ENCODE peak calls at places on chromosomes 2 and 18, in ten cellular contexts. M is colonic mucosa; W is hepatocyte; R is AG10803; Z is body of pancreas; P is H7; Y is effector memory CD4-positive, alpha-beta T cell; H is adrenal gland; E is AG09309; S is astrocyte of the spinal cord. U is an unnamed sample.

GRCh38 chr2:96945011-96945410 is 41.4 kb downstream of the FAM178B start:
- DNase-seq in M (no peak), W (no peak), R (no peak), Z (no peak), P (no peak), Y (no peak), H (no peak), E (no peak), S (no peak), U (no peak)

GRCh38 chr18:37578886-37579513 is 13.4 kb upstream of the CELF4 start:
- DNase-seq in M (no peak), W (peak; percentile 61), R (peak; percentile 23), Z (no peak), P (peak; percentile 57), Y (no peak), H (peak; percentile 20), E (no peak), S (peak; percentile 4), U (no peak)

GRCh38 chr2:65688166-65688886 is 255.9 kb upstream of the SPRED2 start:
- DNase-seq in M (no peak), W (no peak), R (no peak), Z (no peak), P (no peak), Y (no peak), H (no peak), E (no peak), S (no peak), U (no peak)

GRCh38 chr2:189127756-189128155 is 51.8 kb downstream of the COL5A2 start:
- DNase-seq in M (no peak), W (no peak), R (no peak), Z (no peak), P (no peak), Y (no peak), H (no peak), E (no peak), S (no peak), U (no peak)

GRCh38 chr2:39228413-39229209 is 15.2 kb downstream of the CDKL4 start:
- DNase-seq in M (no peak), W (no peak), R (peak; percentile 0), Z (no peak), P (peak; percentile 27), Y (no peak), H (no peak), E (no peak), S (no peak), U (no peak)

GRCh38 chr18:74412106-74412880 is 44.8 kb downstream of the DIPK1C start:
- DNase-seq in M (no peak), W (no peak), R (no peak), Z (no peak), P (peak; percentile 50), Y (no peak), H (no peak), E (no peak), S (no peak), U (no peak)

GRCh38 chr18:5430131-5430530 is 113.7 kb downstream of the EPB41L3 start:
- DNase-seq in M (no peak), W (no peak), R (no peak), Z (no peak), P (no peak), Y (no peak), H (no peak), E (no peak), S (no peak), U (no peak)

GRCh38 chr2:59076079-59076619 is 835.0 kb upstream of the FANCL start:
- DNase-seq in M (no peak), W (no peak), R (no peak), Z (no peak), P (no peak), Y (no peak), H (no peak), E (no peak), S (no peak), U (no peak)

GRCh38 chr2:199977984-199978415 is 22.6 kb downstream of the MAIP1 start:
- DNase-seq in M (peak; percentile 84), W (peak; percentile 69), R (peak; percentile 69), Z (no peak), P (no peak), Y (no peak), H (no peak), E (peak; percentile 44), S (peak; percentile 75), U (peak; percentile 79)

GRCh38 chr2:147331790-147332419 is 512.9 kb upstream of the ACVR2A start:
- DNase-seq in M (peak; percentile 42), W (peak; percentile 61), R (peak; percentile 24), Z (peak; percentile 17), P (peak; percentile 30), Y (no peak), H (peak; percentile 11), E (no peak), S (peak; percentile 14), U (no peak)

GRCh38 chr2:10215393-10215935 is 87.2 kb upstream of the HPCAL1 start:
- DNase-seq in M (no peak), W (no peak), R (peak; percentile 7), Z (no peak), P (no peak), Y (no peak), H (no peak), E (no peak), S (no peak), U (no peak)

GRCh38 chr18:8212893-8213805 is 396.1 kb upstream of the RAB12 start:
- DNase-seq in M (no peak), W (no peak), R (peak; percentile 20), Z (no peak), P (no peak), Y (no peak), H (no peak), E (peak; percentile 23), S (peak; percentile 91), U (peak; percentile 96)

GRCh38 chr2:200861617-200862016 is 2.8 kb downstream of the CLK1 start:
- DNase-seq in M (no peak), W (no peak), R (no peak), Z (no peak), P (no peak), Y (no peak), H (no peak), E (no peak), S (no peak), U (no peak)

GRCh38 chr18:45761512-45762114 is 37.6 kb downstream of the SLC14A1 start:
- DNase-seq in M (no peak), W (no peak), R (no peak), Z (no peak), P (no peak), Y (no peak), H (no peak), E (no peak), S (no peak), U (no peak)

GRCh38 chr2:239157766-239158165 is 243.1 kb downstream of the HDAC4 start:
- DNase-seq in M (peak; percentile 91), W (peak; percentile 48), R (no peak), Z (peak; percentile 37), P (peak; percentile 93), Y (no peak), H (peak; percentile 51), E (no peak), S (no peak), U (no peak)
- H3K4me3 ChIP-seq in M (no peak overlapping the region), W (no peak overlapping the region), R (no peak overlapping the region), Z (no peak overlapping the region), P (no peak overlapping the region), Y (no peak overlapping the region), H (no peak overlapping the region), E (no peak overlapping the region), S (no peak overlapping the region), U (no peak overlapping the region)

GRCh38 chr18:13216092-13216582 is 2.4 kb upstream of the LDLRAD4 start:
- DNase-seq in M (peak; percentile 87), W (peak; percentile 84), R (peak; percentile 80), Z (peak; percentile 67), P (peak; percentile 83), Y (peak; percentile 26), H (peak; percentile 82), E (peak; percentile 34), S (peak; percentile 71), U (peak; percentile 14)

GRCh38 chr18:13218376-13219011 is at the start of gene LDLRAD4:
- DNase-seq in M (peak; percentile 58), W (peak; percentile 55), R (no peak), Z (peak; percentile 46), P (peak; percentile 80), Y (peak; percentile 21), H (peak; percentile 66), E (no peak), S (no peak), U (no peak)

GRCh38 chr18:13217971-13218375 is 587 bp upstream of the LDLRAD4 start:
- DNase-seq in M (peak; percentile 43), W (no peak), R (no peak), Z (peak; percentile 28), P (no peak), Y (no peak), H (peak; percentile 51), E (no peak), S (no peak), U (no peak)

GRCh38 chr18:13217466-13217961 is 1.0 kb upstream of the LDLRAD4 start:
- DNase-seq in M (peak; percentile 62), W (peak; percentile 71), R (peak; percentile 15), Z (peak; percentile 46), P (peak; percentile 88), Y (peak; percentile 48), H (peak; percentile 76), E (no peak), S (peak; percentile 19), U (no peak)

DNA sequence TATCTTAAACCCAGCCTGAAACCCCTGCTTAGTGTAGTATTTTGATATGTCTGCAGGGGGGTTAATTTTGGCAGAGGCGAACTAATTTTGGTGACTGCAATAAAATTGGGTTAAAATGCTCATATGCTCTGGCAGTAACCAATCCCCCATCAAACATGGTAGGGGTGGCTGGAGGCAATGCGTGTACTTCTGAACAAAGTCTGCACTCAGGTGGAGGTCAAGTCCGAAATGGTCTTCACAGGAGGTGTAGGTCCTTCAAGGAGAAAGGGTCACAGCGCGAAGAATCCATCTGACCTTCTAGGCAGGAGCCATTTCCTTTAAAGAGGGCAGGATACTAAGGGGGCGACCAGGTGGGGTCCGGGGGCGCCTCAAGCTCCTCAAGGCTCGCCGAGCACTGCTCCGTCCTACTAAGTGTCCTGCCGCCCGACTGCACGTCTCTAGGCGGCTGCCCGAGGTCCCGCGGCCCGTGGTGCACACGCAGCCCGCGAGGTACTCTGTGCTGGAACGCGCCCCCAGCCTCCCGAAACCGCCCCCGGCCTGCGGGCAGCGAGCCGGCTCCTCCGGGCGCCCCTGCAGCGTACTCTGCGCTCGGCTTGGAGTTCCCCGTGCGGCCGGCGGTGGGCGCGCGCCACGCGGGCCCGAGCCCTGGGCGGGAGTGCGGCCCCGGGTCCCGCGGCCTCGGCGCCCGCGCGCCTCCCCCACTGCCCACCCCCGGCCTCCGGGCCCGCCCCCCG is 1.7 kb upstream of the LDLRAD4 start:
- DNase-seq in M (peak; percentile 44), W (peak; percentile 77), R (no peak), Z (peak; percentile 27), P (peak; percentile 90), Y (peak; percentile 31), H (peak; percentile 48), E (no peak), S (no peak), U (no peak)
- H3K4me3 ChIP-seq in M (peak overlapping the region; percentile 86), W (peak overlapping the region; percentile 77), R (no peak overlapping the region), Z (no peak overlapping the region), P (peak overlapping the region; percentile 79), Y (peak overlapping the region; percentile 81), H (no peak overlapping the region), E (no peak overlapping the region), S (no peak overlapping the region), U (peak overlapping the region; percentile 46)

GRCh38 chr2:84888401-84889276 is 7.8 kb upstream of the TRABD2A start:
- DNase-seq in M (peak; percentile 42), W (peak; percentile 49), R (peak; percentile 76), Z (no peak), P (no peak), Y (no peak), H (peak; percentile 45), E (no peak), S (peak; percentile 58), U (peak; percentile 54)
- H3K4me3 ChIP-seq in M (peak overlapping the region; percentile 13), W (no peak overlapping the region), R (peak overlapping the region; percentile 47), Z (no peak overlapping the region), P (no peak overlapping the region), Y (peak overlapping the region; percentile 42), H (no peak overlapping the region), E (peak overlapping the region; percentile 11), S (no peak overlapping the region), U (no peak overlapping the region)

GRCh38 chr2:40680547-40680946 is 228.7 kb upstream of the SLC8A1 start:
- DNase-seq in M (no peak), W (no peak), R (peak; percentile 16), Z (no peak), P (no peak), Y (no peak), H (no peak), E (no peak), S (no peak), U (no peak)
- H3K4me3 ChIP-seq in M (no peak overlapping the region), W (no peak overlapping the region), R (peak overlapping the region; percentile 33), Z (no peak overlapping the region), P (no peak overlapping the region), Y (no peak overlapping the region), H (no peak overlapping the region), E (no peak overlapping the region), S (no peak overlapping the region), U (no peak overlapping the region)